ENCODE peak calls at places on chromosomes 2 and 18, in five cellular contexts. One of them, this sample, is unnamed.

GRCh38 chr18:48615566-48616401 is 77.0 kb downstream of the CTIF start:
- ATAC-seq in Panc1: no peak
- ATAC-seq in activated CD8-positive, alpha-beta T cell treated with anti-CD3 and anti-CD28 coated beads for 36 hours: no peak
- ATAC-seq in natural killer cell: no peak
- ATAC-seq in stimulated activated naive CD8-positive, alpha-beta T cell treated with anti-CD3 and anti-CD28 coated beads, Interleukin-15, Interleukin-2, amounts not matched to agents 100 U/mL and 50 U/mL, for 24 hours: no peak
- ATAC-seq in this sample: no peak

GRCh38 chr2:60868589-60869273 is 12.6 kb upstream of the REL start:
- ATAC-seq in activated CD8-positive, alpha-beta T cell treated with anti-CD3 and anti-CD28 coated beads for 36 hours: no peak
- ATAC-seq in stimulated activated naive CD8-positive, alpha-beta T cell treated with anti-CD3 and anti-CD28 coated beads, Interleukin-15, Interleukin-2, amounts not matched to agents 100 U/mL and 50 U/mL, for 24 hours: peak; percentile 63
- ATAC-seq in Panc1: no peak
- ATAC-seq in natural killer cell: no peak
- ATAC-seq in this sample: no peak

GRCh38 chr2:101729521-101730190 is 32.1 kb downstream of the MAP4K4 start:
- ATAC-seq in natural killer cell: no peak
- ATAC-seq in activated CD8-positive, alpha-beta T cell treated with anti-CD3 and anti-CD28 coated beads for 36 hours: peak; percentile 61
- ATAC-seq in stimulated activated naive CD8-positive, alpha-beta T cell treated with anti-CD3 and anti-CD28 coated beads, Interleukin-15, Interleukin-2, amounts not matched to agents 100 U/mL and 50 U/mL, for 24 hours: peak; percentile 57
- ATAC-seq in Panc1: no peak
- ATAC-seq in this sample: peak; percentile 32

GRCh38 chr2:137977790-137978189 is 13.5 kb downstream of the HNMT start:
- ATAC-seq in activated CD8-positive, alpha-beta T cell treated with anti-CD3 and anti-CD28 coated beads for 36 hours: no peak
- ATAC-seq in natural killer cell: no peak
- ATAC-seq in stimulated activated naive CD8-positive, alpha-beta T cell treated with anti-CD3 and anti-CD28 coated beads, Interleukin-15, Interleukin-2, amounts not matched to agents 100 U/mL and 50 U/mL, for 24 hours: no peak
- ATAC-seq in Panc1: no peak
- ATAC-seq in this sample: no peak

GRCh38 chr2:24512404-24512803 is 21.4 kb downstream of the NCOA1 start:
- ATAC-seq in natural killer cell: no peak
- ATAC-seq in activated CD8-positive, alpha-beta T cell treated with anti-CD3 and anti-CD28 coated beads for 36 hours: no peak
- ATAC-seq in Panc1: no peak
- ATAC-seq in stimulated activated naive CD8-positive, alpha-beta T cell treated with anti-CD3 and anti-CD28 coated beads, Interleukin-15, Interleukin-2, amounts not matched to agents 100 U/mL and 50 U/mL, for 24 hours: no peak
- ATAC-seq in this sample: no peak

GRCh38 chr18:69282371-69282770 is 118.3 kb upstream of the DOK6 start:
- ATAC-seq in stimulated activated naive CD8-positive, alpha-beta T cell treated with anti-CD3 and anti-CD28 coated beads, Interleukin-15, Interleukin-2, amounts not matched to agents 100 U/mL and 50 U/mL, for 24 hours: no peak
- ATAC-seq in natural killer cell: no peak
- ATAC-seq in Panc1: no peak
- ATAC-seq in activated CD8-positive, alpha-beta T cell treated with anti-CD3 and anti-CD28 coated beads for 36 hours: no peak
- ATAC-seq in this sample: no peak

GRCh38 chr2:55587-56448 is 9.5 kb upstream of the FAM110C start:
- ATAC-seq in natural killer cell: no peak
- ATAC-seq in Panc1: no peak
- ATAC-seq in activated CD8-positive, alpha-beta T cell treated with anti-CD3 and anti-CD28 coated beads for 36 hours: no peak
- ATAC-seq in stimulated activated naive CD8-positive, alpha-beta T cell treated with anti-CD3 and anti-CD28 coated beads, Interleukin-15, Interleukin-2, amounts not matched to agents 100 U/mL and 50 U/mL, for 24 hours: no peak
- ATAC-seq in this sample: no peak

GRCh38 chr2:230797515-230798495 is 66.9 kb upstream of the ITM2C start:
- ATAC-seq in activated CD8-positive, alpha-beta T cell treated with anti-CD3 and anti-CD28 coated beads for 36 hours: peak; percentile 57
- ATAC-seq in natural killer cell: no peak
- ATAC-seq in Panc1: no peak
- ATAC-seq in stimulated activated naive CD8-positive, alpha-beta T cell treated with anti-CD3 and anti-CD28 coated beads, Interleukin-15, Interleukin-2, amounts not matched to agents 100 U/mL and 50 U/mL, for 24 hours: peak; percentile 26
- ATAC-seq in this sample: no peak

GRCh38 chr2:18232731-18233438 is 327.6 kb downstream of the RDH14 start:
- ATAC-seq in Panc1: no peak
- ATAC-seq in stimulated activated naive CD8-positive, alpha-beta T cell treated with anti-CD3 and anti-CD28 coated beads, Interleukin-15, Interleukin-2, amounts not matched to agents 100 U/mL and 50 U/mL, for 24 hours: no peak
- ATAC-seq in activated CD8-positive, alpha-beta T cell treated with anti-CD3 and anti-CD28 coated beads for 36 hours: no peak
- ATAC-seq in natural killer cell: no peak
- ATAC-seq in this sample: no peak

GRCh38 chr2:204670124-204670523 is 124.8 kb downstream of the PARD3B start:
- ATAC-seq in Panc1: no peak
- ATAC-seq in natural killer cell: no peak
- ATAC-seq in stimulated activated naive CD8-positive, alpha-beta T cell treated with anti-CD3 and anti-CD28 coated beads, Interleukin-15, Interleukin-2, amounts not matched to agents 100 U/mL and 50 U/mL, for 24 hours: no peak
- ATAC-seq in activated CD8-positive, alpha-beta T cell treated with anti-CD3 and anti-CD28 coated beads for 36 hours: no peak
- ATAC-seq in this sample: no peak

GRCh38 chr2:120672526-120673204 is 63.0 kb upstream of the GLI2 start:
- ATAC-seq in activated CD8-positive, alpha-beta T cell treated with anti-CD3 and anti-CD28 coated beads for 36 hours: no peak
- ATAC-seq in stimulated activated naive CD8-positive, alpha-beta T cell treated with anti-CD3 and anti-CD28 coated beads, Interleukin-15, Interleukin-2, amounts not matched to agents 100 U/mL and 50 U/mL, for 24 hours: no peak
- ATAC-seq in Panc1: no peak
- ATAC-seq in natural killer cell: no peak
- ATAC-seq in this sample: no peak

GRCh38 chr2:186771850-186772463 is 77.0 kb downstream of the ZSWIM2 start:
- ATAC-seq in stimulated activated naive CD8-positive, alpha-beta T cell treated with anti-CD3 and anti-CD28 coated beads, Interleukin-15, Interleukin-2, amounts not matched to agents 100 U/mL and 50 U/mL, for 24 hours: no peak
- ATAC-seq in natural killer cell: no peak
- ATAC-seq in Panc1: peak; percentile 93
- ATAC-seq in activated CD8-positive, alpha-beta T cell treated with anti-CD3 and anti-CD28 coated beads for 36 hours: no peak
- ATAC-seq in this sample: no peak

GRCh38 chr2:179239194-179239593 is 25.4 kb downstream of the SESTD1 start:
- ATAC-seq in stimulated activated naive CD8-positive, alpha-beta T cell treated with anti-CD3 and anti-CD28 coated beads, Interleukin-15, Interleukin-2, amounts not matched to agents 100 U/mL and 50 U/mL, for 24 hours: peak; percentile 79
- ATAC-seq in activated CD8-positive, alpha-beta T cell treated with anti-CD3 and anti-CD28 coated beads for 36 hours: peak; percentile 80
- ATAC-seq in natural killer cell: no peak
- ATAC-seq in Panc1: no peak
- ATAC-seq in this sample: peak; percentile 87

GRCh38 chr18:24819141-24819890 is 358.9 kb downstream of the HRH4 start:
- ATAC-seq in natural killer cell: no peak
- ATAC-seq in activated CD8-positive, alpha-beta T cell treated with anti-CD3 and anti-CD28 coated beads for 36 hours: no peak
- ATAC-seq in stimulated activated naive CD8-positive, alpha-beta T cell treated with anti-CD3 and anti-CD28 coated beads, Interleukin-15, Interleukin-2, amounts not matched to agents 100 U/mL and 50 U/mL, for 24 hours: no peak
- ATAC-seq in Panc1: no peak
- ATAC-seq in this sample: no peak

GRCh38 chr2:134405641-134406081 is 151.8 kb downstream of the MGAT5 start:
- ATAC-seq in Panc1: no peak
- ATAC-seq in stimulated activated naive CD8-positive, alpha-beta T cell treated with anti-CD3 and anti-CD28 coated beads, Interleukin-15, Interleukin-2, amounts not matched to agents 100 U/mL and 50 U/mL, for 24 hours: no peak
- ATAC-seq in activated CD8-positive, alpha-beta T cell treated with anti-CD3 and anti-CD28 coated beads for 36 hours: no peak
- ATAC-seq in natural killer cell: no peak
- ATAC-seq in this sample: no peak

GRCh38 chr2:217186565-217187218 is 326.8 kb upstream of the TNP1 start:
- ATAC-seq in stimulated activated naive CD8-positive, alpha-beta T cell treated with anti-CD3 and anti-CD28 coated beads, Interleukin-15, Interleukin-2, amounts not matched to agents 100 U/mL and 50 U/mL, for 24 hours: no peak
- ATAC-seq in activated CD8-positive, alpha-beta T cell treated with anti-CD3 and anti-CD28 coated beads for 36 hours: no peak
- ATAC-seq in Panc1: no peak
- ATAC-seq in natural killer cell: no peak
- ATAC-seq in this sample: no peak

GRCh38 chr2:64467463-64467843 is 13.5 kb downstream of the LGALSL start:
- ATAC-seq in activated CD8-positive, alpha-beta T cell treated with anti-CD3 and anti-CD28 coated beads for 36 hours: no peak
- ATAC-seq in natural killer cell: no peak
- ATAC-seq in stimulated activated naive CD8-positive, alpha-beta T cell treated with anti-CD3 and anti-CD28 coated beads, Interleukin-15, Interleukin-2, amounts not matched to agents 100 U/mL and 50 U/mL, for 24 hours: no peak
- ATAC-seq in Panc1: no peak
- ATAC-seq in this sample: no peak

GRCh38 chr2:176494949-176495353 is 225.7 kb downstream of the MTX2 start:
- ATAC-seq in activated CD8-positive, alpha-beta T cell treated with anti-CD3 and anti-CD28 coated beads for 36 hours: no peak
- ATAC-seq in natural killer cell: no peak
- ATAC-seq in stimulated activated naive CD8-positive, alpha-beta T cell treated with anti-CD3 and anti-CD28 coated beads, Interleukin-15, Interleukin-2, amounts not matched to agents 100 U/mL and 50 U/mL, for 24 hours: no peak
- ATAC-seq in Panc1: no peak
- ATAC-seq in this sample: no peak

GRCh38 chr18:79353238-79353637 is 42.5 kb upstream of the NFATC1 start:
- ATAC-seq in Panc1: peak; percentile 90
- ATAC-seq in natural killer cell: no peak
- ATAC-seq in activated CD8-positive, alpha-beta T cell treated with anti-CD3 and anti-CD28 coated beads for 36 hours: no peak
- ATAC-seq in stimulated activated naive CD8-positive, alpha-beta T cell treated with anti-CD3 and anti-CD28 coated beads, Interleukin-15, Interleukin-2, amounts not matched to agents 100 U/mL and 50 U/mL, for 24 hours: no peak
- ATAC-seq in this sample: no peak

GRCh38 chr2:16507655-16508054 is 158.0 kb downstream of the CYRIA start:
- ATAC-seq in stimulated activated naive CD8-positive, alpha-beta T cell treated with anti-CD3 and anti-CD28 coated beads, Interleukin-15, Interleukin-2, amounts not matched to agents 100 U/mL and 50 U/mL, for 24 hours: no peak
- ATAC-seq in Panc1: peak; percentile 68
- ATAC-seq in activated CD8-positive, alpha-beta T cell treated with anti-CD3 and anti-CD28 coated beads for 36 hours: no peak
- ATAC-seq in natural killer cell: no peak
- ATAC-seq in this sample: no peak

GRCh38 chr18:43238429-43238828 is 38.9 kb downstream of the SYT4 start:
- ATAC-seq in activated CD8-positive, alpha-beta T cell treated with anti-CD3 and anti-CD28 coated beads for 36 hours: no peak
- ATAC-seq in natural killer cell: no peak
- ATAC-seq in stimulated activated naive CD8-positive, alpha-beta T cell treated with anti-CD3 and anti-CD28 coated beads, Interleukin-15, Interleukin-2, amounts not matched to agents 100 U/mL and 50 U/mL, for 24 hours: no peak
- ATAC-seq in Panc1: no peak
- ATAC-seq in this sample: no peak

GRCh38 chr2:99572798-99573197 is 83.0 kb upstream of the REV1 start:
- ATAC-seq in natural killer cell: no peak
- ATAC-seq in activated CD8-positive, alpha-beta T cell treated with anti-CD3 and anti-CD28 coated beads for 36 hours: no peak
- ATAC-seq in Panc1: no peak
- ATAC-seq in stimulated activated naive CD8-positive, alpha-beta T cell treated with anti-CD3 and anti-CD28 coated beads, Interleukin-15, Interleukin-2, amounts not matched to agents 100 U/mL and 50 U/mL, for 24 hours: no peak
- ATAC-seq in this sample: no peak

GRCh38 chr18:79486356-79487197 is 90.8 kb downstream of the NFATC1 start:
- ATAC-seq in Panc1: no peak
- ATAC-seq in natural killer cell: no peak
- ATAC-seq in activated CD8-positive, alpha-beta T cell treated with anti-CD3 and anti-CD28 coated beads for 36 hours: no peak
- ATAC-seq in stimulated activated naive CD8-positive, alpha-beta T cell treated with anti-CD3 and anti-CD28 coated beads, Interleukin-15, Interleukin-2, amounts not matched to agents 100 U/mL and 50 U/mL, for 24 hours: no peak
- ATAC-seq in this sample: no peak

GRCh38 chr2:224958466-224958857 is 83.8 kb downstream of the DOCK10 start:
- ATAC-seq in stimulated activated naive CD8-positive, alpha-beta T cell treated with anti-CD3 and anti-CD28 coated beads, Interleukin-15, Interleukin-2, amounts not matched to agents 100 U/mL and 50 U/mL, for 24 hours: no peak
- ATAC-seq in natural killer cell: no peak
- ATAC-seq in activated CD8-positive, alpha-beta T cell treated with anti-CD3 and anti-CD28 coated beads for 36 hours: no peak
- ATAC-seq in Panc1: no peak
- ATAC-seq in this sample: no peak

GRCh38 chr18:3015851-3016250 is 2.9 kb upstream of the LPIN2 start:
- ATAC-seq in stimulated activated naive CD8-positive, alpha-beta T cell treated with anti-CD3 and anti-CD28 coated beads, Interleukin-15, Interleukin-2, amounts not matched to agents 100 U/mL and 50 U/mL, for 24 hours: no peak
- ATAC-seq in Panc1: no peak
- ATAC-seq in natural killer cell: no peak
- ATAC-seq in activated CD8-positive, alpha-beta T cell treated with anti-CD3 and anti-CD28 coated beads for 36 hours: no peak
- ATAC-seq in this sample: no peak

GRCh38 chr2:173898178-173898668 is 67.0 kb downstream of the SP3 start:
- ATAC-seq in activated CD8-positive, alpha-beta T cell treated with anti-CD3 and anti-CD28 coated beads for 36 hours: peak; percentile 68
- ATAC-seq in natural killer cell: no peak
- ATAC-seq in stimulated activated naive CD8-positive, alpha-beta T cell treated with anti-CD3 and anti-CD28 coated beads, Interleukin-15, Interleukin-2, amounts not matched to agents 100 U/mL and 50 U/mL, for 24 hours: peak; percentile 49
- ATAC-seq in Panc1: peak; percentile 20
- ATAC-seq in this sample: peak; percentile 47

GRCh38 chr2:204282081-204282480 is 263.2 kb upstream of the PARD3B start:
- ATAC-seq in activated CD8-positive, alpha-beta T cell treated with anti-CD3 and anti-CD28 coated beads for 36 hours: no peak
- ATAC-seq in natural killer cell: no peak
- ATAC-seq in stimulated activated naive CD8-positive, alpha-beta T cell treated with anti-CD3 and anti-CD28 coated beads, Interleukin-15, Interleukin-2, amounts not matched to agents 100 U/mL and 50 U/mL, for 24 hours: no peak
- ATAC-seq in Panc1: no peak
- ATAC-seq in this sample: no peak

GRCh38 chr2:215835641-215836040 is 177.7 kb downstream of the MREG start:
- ATAC-seq in activated CD8-positive, alpha-beta T cell treated with anti-CD3 and anti-CD28 coated beads for 36 hours: no peak
- ATAC-seq in natural killer cell: no peak
- ATAC-seq in Panc1: no peak
- ATAC-seq in stimulated activated naive CD8-positive, alpha-beta T cell treated with anti-CD3 and anti-CD28 coated beads, Interleukin-15, Interleukin-2, amounts not matched to agents 100 U/mL and 50 U/mL, for 24 hours: no peak
- ATAC-seq in this sample: no peak